ENCODE peak calls at places on chromosomes 2 and 18, in four cellular contexts. J is NCI-H1417, L is ovary, K is MM.1S. O is an unnamed sample.

GRCh38 chr2:62577994-62578836 is 72.2 kb upstream of the TMEM17 start:
- DNase-seq in K (no peak), L (no peak), J (no peak), O (no peak)

GRCh38 chr18:78770149-78771139 is 209.2 kb upstream of the SALL3 start:
- DNase-seq in J (peak; percentile 96), K (no peak), L (no peak), O (no peak)

GRCh38 chr2:138649571-138649970 is 130.6 kb downstream of the NXPH2 start:
- DNase-seq in K (no peak), L (no peak), J (no peak), O (no peak)

GRCh38 chr2:108485253-108485652 is 36.2 kb downstream of the GCC2 start:
- DNase-seq in L (no peak), J (no peak), K (no peak), O (no peak)

GRCh38 chr2:36392854-36393253 is 37.3 kb downstream of the CRIM1 start:
- DNase-seq in J (peak; percentile 37), L (no peak), K (no peak), O (no peak)

GRCh38 chr2:156333274-156333950 is 891 bp upstream of the NR4A2 start:
- DNase-seq in L (no peak), K (peak; percentile 40), J (peak; percentile 37), O (no peak)

GRCh38 chr2:50732796-50733195 is 299.1 kb downstream of the NRXN1 start:
- DNase-seq in K (no peak), J (no peak), L (no peak), O (no peak)

GRCh38 chr2:64982311-64982857 is 6.8 kb upstream of the SLC1A4 start:
- DNase-seq in L (no peak), J (no peak), K (no peak), O (no peak)

GRCh38 chr2:5696741-5697521 is 4.7 kb downstream of the SOX11 start:
- DNase-seq in J (peak; percentile 96), L (no peak), K (peak; percentile 57), O (no peak)

GRCh38 chr18:3350566-3351527 is 88.9 kb downstream of the MYL12B start:
- DNase-seq in L (no peak), K (no peak), J (peak; percentile 67), O (no peak)

GRCh38 chr2:100272848-100273329 is 49.4 kb downstream of the LONRF2 start:
- DNase-seq in L (peak; percentile 75), J (no peak), K (no peak), O (peak; percentile 68)

GRCh38 chr2:159989249-159989648 is 73.2 kb downstream of the PLA2R1 start:
- DNase-seq in L (no peak), J (no peak), K (no peak), O (no peak)

GRCh38 chr2:28419003-28419704 is 26.5 kb downstream of the FOSL2 start:
- DNase-seq in J (no peak), K (no peak), L (no peak), O (no peak)

GRCh38 chr2:113164930-113165585 is 8.7 kb upstream of the PSD4 start:
- DNase-seq in L (no peak), K (no peak), J (no peak), O (no peak)

GRCh38 chr2:95008311-95008710 is 17.2 kb upstream of the MAL start:
- DNase-seq in L (no peak), K (no peak), J (no peak), O (no peak)

GRCh38 chr2:223995569-223995968 is 38.3 kb downstream of the MRPL44 start:
- DNase-seq in K (no peak), J (no peak), L (no peak), O (no peak)

GRCh38 chr2:467543-467891 is 179.6 kb upstream of the ALKAL2 start:
- DNase-seq in K (no peak), L (no peak), J (no peak), O (no peak)

GRCh38 chr2:133045787-133046186 is 375.8 kb upstream of the LYPD1 start:
- DNase-seq in K (no peak), J (no peak), L (no peak), O (no peak)

GRCh38 chr2:98913916-98914712 is 21.9 kb downstream of the CRACDL start:
- DNase-seq in J (peak; percentile 75), L (no peak), K (no peak), O (no peak)

GRCh38 chr2:10538224-10538894 is 90.2 kb upstream of the ODC1 start:
- DNase-seq in J (no peak), K (no peak), L (no peak), O (no peak)

GRCh38 chr2:180225118-180225517 is 218.0 kb upstream of the CWC22 start:
- DNase-seq in J (no peak), K (no peak), L (no peak), O (no peak)

GRCh38 chr18:59870623-59871130 is 29.1 kb upstream of the PMAIP1 start:
- DNase-seq in L (no peak), J (no peak), K (no peak), O (no peak)

GRCh38 chr2:53949457-53949856 is 21.3 kb downstream of the PSME4 start:
- DNase-seq in L (no peak), K (peak; percentile 53), J (no peak), O (no peak)

GRCh38 chr2:6054394-6054732 is 362.2 kb downstream of the SOX11 start:
- DNase-seq in L (no peak), J (peak; percentile 90), K (no peak), O (no peak)

GRCh38 chr18:54878057-54878661 is 49.9 kb downstream of the RAB27B start:
- DNase-seq in K (no peak), L (no peak), J (no peak), O (no peak)

GRCh38 chr2:30608643-30609042 is 161.6 kb downstream of the LCLAT1 start:
- DNase-seq in J (no peak), L (no peak), K (no peak), O (no peak)